ENCODE peak calls at places on chromosome 19, in five cellular contexts. F is K562, P is stomach, L is GM12878, B is ovary. V is an unnamed sample. For H3K4me1, the result is how much of the 10 kb centered on the place peaks cover.

GRCh38 chr19:2476451-2477140 is 669 bp downstream of the GADD45B start:
- DNase-seq in L (no peak), F (peak), P (peak), B (peak), V (no peak)

GRCh38 chr19:36266375-36266961 is 51.6 kb downstream of the ZNF146 start:
- DNase-seq in F (peak), B (no peak), L (no peak), P (no peak), V (no peak)

GRCh38 chr19:29247051-29247450 is 34.1 kb upstream of the UQCRFS1 start:
- DNase-seq in B (no peak), L (no peak), F (no peak), P (no peak), V (no peak)

GRCh38 chr19:41753936-41754529 is 1.3 kb upstream of the CEACAM6 start:
- DNase-seq in P (peak), B (no peak), L (no peak), F (peak), V (peak)

GRCh38 chr19:13804830-13805683 is 9.8 kb downstream of the ZSWIM4 start:
- DNase-seq in B (no peak), L (no peak), P (no peak), F (peak), V (no peak)

GRCh38 chr19:13937479-13938360 is 497 bp downstream of the PODNL1 start:
- DNase-seq in P (no peak), F (peak), B (no peak), L (no peak), V (no peak)

GRCh38 chr19:39831679-39832078 is 2.3 kb downstream of the DYRK1B start:
- DNase-seq in P (no peak), F (no peak), B (no peak), L (no peak), V (no peak)

GRCh38 chr19:51111606-51112005 is 3.4 kb upstream of the CTU1 start:
- DNase-seq in B (no peak), L (no peak), P (no peak), F (no peak), V (no peak)

GRCh38 chr19:5314907-5315298 is 25.7 kb downstream of the PTPRS start:
- DNase-seq in L (no peak), B (no peak), F (no peak), P (no peak), V (no peak)

GRCh38 chr19:46487802-46488445 is 7.7 kb downstream of the PNMA8B start:
- DNase-seq in P (peak), B (peak), F (peak), L (no peak), V (peak)

GRCh38 chr19:33241530-33242101 is 16.0 kb upstream of the SLC7A10 start:
- DNase-seq in B (no peak), P (peak), L (no peak), F (peak), V (no peak)

GRCh38 chr19:35742121-35742724 is at the start of gene IGFLR1:
- DNase-seq in F (no peak), B (no peak), P (peak), L (peak), V (no peak)

GRCh38 chr19:13598098-13598497 is 91.8 kb upstream of the CACNA1A start:
- DNase-seq in P (no peak), F (no peak), L (no peak), B (no peak), V (no peak)

GRCh38 chr19:5585461-5586299 is 17.9 kb upstream of the TINCR start:
- DNase-seq in L (no peak), F (peak), P (no peak), B (no peak), V (no peak)

GRCh38 chr19:30172643-30173242 is 199.4 kb upstream of the ZNF536 start:
- DNase-seq in F (no peak), P (no peak), L (no peak), B (no peak), V (no peak)

GRCh38 chr19:38656171-38656981 is 8.9 kb downstream of the ACTN4 start:
- DNase-seq in F (no peak), B (no peak), P (no peak), L (no peak), V (peak)

GRCh38 chr19:6481541-6482342 is at the start of gene DENND1C:
- DNase-seq in F (peak), P (peak), B (no peak), L (peak), V (no peak)

GRCh38 chr19:15452111-15453047 is 2.6 kb upstream of the WIZ start:
- DNase-seq in F (peak), L (no peak), P (peak), B (peak), V (peak)

DNA sequence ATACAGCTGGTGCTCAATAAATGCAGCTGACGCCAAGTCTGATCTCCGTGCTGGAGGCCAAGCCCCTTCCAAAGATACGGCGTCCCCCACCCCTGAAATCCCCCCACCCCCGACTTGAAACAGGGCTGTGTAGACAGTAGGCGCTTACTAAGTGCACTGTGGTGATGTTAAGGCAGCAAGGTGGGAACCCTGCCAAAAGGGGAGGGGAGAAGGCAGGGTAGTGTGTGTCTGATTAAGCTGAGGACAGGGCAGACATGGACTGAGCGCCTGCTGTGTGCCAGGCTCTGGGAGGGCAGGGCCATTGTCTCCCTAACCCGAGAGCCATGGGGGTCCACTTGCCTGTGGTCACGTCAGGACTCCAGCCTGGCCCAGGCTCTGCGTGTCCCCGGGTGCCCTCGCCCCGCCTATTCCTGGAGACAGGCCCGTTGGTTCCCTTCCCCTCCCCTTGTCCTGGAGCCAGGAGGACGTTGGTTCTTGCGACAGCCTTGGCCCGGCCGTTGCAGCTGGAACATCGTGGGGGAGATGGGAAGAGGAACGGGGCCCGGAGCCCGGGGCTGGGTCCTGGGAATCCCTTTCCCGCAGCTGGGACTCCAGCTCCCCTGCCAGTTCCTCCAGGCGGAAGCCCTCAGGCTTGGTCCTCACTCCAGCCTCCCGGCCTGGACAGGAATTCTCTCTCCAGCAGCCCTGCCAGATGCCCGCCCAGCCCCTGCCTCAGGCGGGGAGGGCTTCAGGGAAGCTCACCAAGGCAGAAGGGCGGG is 1.7 kb upstream of the ELANE start:
- DNase-seq in P (peak), B (peak), L (no peak), F (peak), V (peak)
- TF ChIP-seq EP300 in P (peak), B (peak), L (no peak), F (peak), V (peak)

GRCh38 chr19:4010808-4011110 is 3.2 kb downstream of the PIAS4 start:
- DNase-seq in P (no peak), B (no peak), F (no peak), L (no peak), V (no peak)
- H3K4me1 ChIP-seq in P (half or more), B (under half), F (under half), L (under half), V (under half)

GRCh38 chr19:10718205-10719196 is 622 bp downstream of the DNM2 start:
- DNase-seq in P (peak), B (peak), L (no peak), F (peak), V (no peak)
- TF ChIP-seq EP300 in P (no peak), B (no peak), L (no peak), F (no peak), V (no peak)

GRCh38 chr19:18416778-18417249 is 2.4 kb upstream of the SSBP4 start:
- DNase-seq in P (peak), B (peak), F (peak), L (no peak), V (peak)

GRCh38 chr19:18418725-18419194 is 438 bp upstream of the SSBP4 start:
- DNase-seq in L (no peak), P (no peak), B (peak), F (no peak), V (no peak)

GRCh38 chr19:18418034-18418724 is 1.0 kb upstream of the SSBP4 start:
- DNase-seq in B (peak), L (no peak), P (no peak), F (no peak), V (no peak)

GRCh38 chr19:18419195-18419698 is at the start of gene SSBP4:
- DNase-seq in L (no peak), F (peak), B (peak), P (peak), V (no peak)

DNA sequence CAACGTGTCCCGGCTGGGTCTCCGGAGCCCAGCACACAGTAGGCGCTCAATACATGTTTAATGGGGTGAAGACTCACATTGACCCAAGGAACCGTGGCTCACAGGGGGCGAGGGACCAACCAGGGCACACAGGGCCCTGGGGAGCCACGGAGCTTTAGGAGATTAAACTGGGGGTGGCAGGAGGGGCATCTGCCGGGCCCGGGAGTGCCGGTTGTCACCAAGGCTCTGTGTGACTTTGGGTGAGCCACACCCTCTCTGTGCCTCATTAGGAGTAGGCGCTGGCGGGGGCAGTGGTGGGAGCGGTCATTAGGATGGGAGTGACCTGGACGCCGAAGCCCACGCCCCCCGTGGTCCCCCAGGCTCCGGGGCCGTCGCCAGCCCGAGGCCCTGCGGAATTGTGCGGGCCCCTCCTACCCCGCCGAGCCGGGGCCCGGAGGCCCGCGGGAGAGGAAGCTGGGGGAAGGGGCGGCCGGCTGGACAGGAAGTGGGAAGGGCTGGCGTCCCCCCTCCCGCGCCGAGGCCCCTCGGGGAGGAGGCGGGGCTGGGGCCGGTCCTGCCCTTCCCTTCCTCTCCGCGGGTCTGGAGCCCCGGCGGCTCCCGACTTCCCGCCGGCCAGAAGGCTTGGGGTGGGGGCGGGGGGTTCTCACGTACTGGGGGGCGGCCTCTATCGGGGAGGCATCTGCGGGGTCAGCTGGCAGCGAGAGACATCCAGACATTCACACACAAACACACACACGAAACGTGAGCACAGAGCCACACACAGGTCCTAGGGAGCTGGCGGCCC is 1.8 kb upstream of the SSBP4 start:
- DNase-seq in P (no peak), F (peak), B (peak), L (no peak), V (peak)
- H3K4me1 ChIP-seq in P (half or more), F (half or more), B (under half), L (half or more), V (under half)

GRCh38 chr19:9945319-9945966 is 9.1 kb upstream of the OLFM2 start:
- DNase-seq in B (peak), L (no peak), P (peak), F (peak), V (peak)
- TF ChIP-seq EP300 in B (no peak), L (no peak), P (no peak), F (no peak), V (peak)

DNA sequence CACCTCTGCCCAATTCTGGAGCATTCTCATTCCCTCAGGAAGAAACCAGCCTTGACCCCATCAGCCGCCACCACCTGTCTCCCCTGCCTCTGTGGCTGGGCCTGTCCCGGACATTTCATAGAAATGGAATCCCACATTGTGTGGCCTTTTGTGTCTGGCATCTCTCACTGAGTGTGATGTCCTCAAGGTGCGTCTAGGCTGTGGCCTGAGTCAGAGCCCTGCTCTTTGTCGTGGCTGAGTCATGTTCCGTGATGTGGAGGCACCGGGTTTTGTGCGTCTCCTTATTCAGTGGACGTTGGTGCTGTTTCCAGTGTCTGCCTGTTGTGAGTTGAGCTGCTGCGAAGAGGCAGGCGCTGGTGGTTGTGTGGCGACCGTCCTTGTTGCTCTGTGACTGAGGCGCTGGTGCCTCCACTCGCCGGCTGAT is 3.5 kb downstream of the FZR1 start:
- DNase-seq in B (no peak), P (no peak), F (no peak), L (no peak), V (no peak)
- H3K4me1 ChIP-seq in B (under half), P (half or more), F (under half), L (under half), V (half or more)

DNA sequence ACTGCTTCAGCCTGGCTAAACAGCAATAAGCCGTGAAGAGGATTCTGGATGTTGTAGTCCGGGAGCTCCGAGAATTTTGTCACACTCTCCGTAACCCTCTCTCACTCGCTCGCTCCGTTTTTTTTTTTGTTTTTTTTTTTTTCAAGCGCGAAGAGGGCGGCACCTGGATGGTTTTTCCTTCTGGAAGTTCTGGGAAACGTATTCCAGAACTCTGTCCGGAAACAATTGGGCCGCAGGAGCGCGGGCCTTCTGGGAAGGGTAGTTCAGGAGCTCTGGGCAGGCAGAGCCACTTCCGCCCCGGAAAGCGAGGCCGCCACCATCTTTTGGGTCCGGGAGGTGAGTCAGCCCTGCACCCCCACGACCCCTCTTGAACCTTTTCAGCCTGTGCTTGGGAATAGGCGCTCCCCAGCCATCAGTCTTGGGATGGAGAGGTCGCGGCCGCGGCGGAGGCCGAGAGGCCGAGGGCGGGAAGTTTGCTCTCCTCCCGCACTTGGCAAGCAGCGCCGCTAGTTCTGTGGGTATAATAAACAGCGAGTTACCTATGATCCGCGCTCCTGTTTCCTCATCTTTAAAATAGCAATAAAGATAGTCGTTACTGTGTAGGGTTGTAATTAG is at the start of gene ZNF227:
- DNase-seq in F (peak), L (peak), P (peak), B (peak), V (peak)
- TF ChIP-seq EP300 in F (no peak), L (no peak), P (peak), B (no peak), V (peak)

V was measured in tibial nerve.